ENCODE peak calls at places on chromosome 1, in four cellular contexts. S, W, E and A are unnamed samples.

GRCh38 chr1:88549536-88549935 is 134.5 kb upstream of the PKN2 start:
- DNase-seq in S (no peak), W (no peak), E (no peak), A (no peak)

GRCh38 chr1:6144622-6145021 is 35.5 kb downstream of the CHD5 start:
- DNase-seq in S (no peak), E (no peak), W (no peak), A (no peak)

GRCh38 chr1:234957330-234958065 is 171.1 kb downstream of the TOMM20 start:
- DNase-seq in E (peak; percentile 79), W (no peak), S (peak; percentile 93), A (no peak)

GRCh38 chr1:223189903-223190724 is 47.1 kb upstream of the TLR5 start:
- DNase-seq in S (no peak), W (peak; percentile 62), E (no peak), A (peak; percentile 56)

GRCh38 chr1:153238536-153238935 is 21.0 kb upstream of the LORICRIN start:
- DNase-seq in S (no peak), W (no peak), E (no peak), A (no peak)

GRCh38 chr1:168360151-168360550 is 79.5 kb downstream of the TBX19 start:
- DNase-seq in S (no peak), W (no peak), E (no peak), A (no peak)

GRCh38 chr1:103108525-103109150 is 316 bp upstream of the COL11A1 start:
- DNase-seq in W (no peak), S (no peak), E (no peak), A (no peak)

GRCh38 chr1:68231627-68232303 is 558 bp downstream of the WLS start:
- DNase-seq in S (no peak), E (peak; percentile 77), W (no peak), A (no peak)